ENCODE peak calls at places on chromosomes 4 and X, in ten cellular contexts. One of them, this sample, is unnamed.

GRCh38 chr4:94486372-94486801 is 34.6 kb downstream of the PDLIM5 start:
- DNase-seq in psoas muscle: no peak
- DNase-seq in thoracic aorta: no peak
- DNase-seq in dorsolateral prefrontal cortex: no peak
- DNase-seq in mesenchymal stem cell: peak; percentile 46
- DNase-seq in small intestine: no peak
- DNase-seq in AG09309: no peak
- DNase-seq in upper lobe of right lung: no peak
- DNase-seq in fibroblast of lung: no peak
- DNase-seq in vagina: no peak
- DNase-seq in this sample: peak; percentile 50

GRCh38 chr4:41160010-41160789 is 54.1 kb downstream of the APBB2 start:
- DNase-seq in AG09309: no peak
- DNase-seq in dorsolateral prefrontal cortex: no peak
- DNase-seq in mesenchymal stem cell: peak; percentile 94
- DNase-seq in vagina: no peak
- DNase-seq in fibroblast of lung: peak; percentile 82
- DNase-seq in small intestine: no peak
- DNase-seq in psoas muscle: no peak
- DNase-seq in upper lobe of right lung: no peak
- DNase-seq in thoracic aorta: no peak
- DNase-seq in this sample: peak; percentile 90

GRCh38 chr4:187602339-187603092 is 393.1 kb upstream of the ZFP42 start:
- DNase-seq in dorsolateral prefrontal cortex: no peak
- DNase-seq in mesenchymal stem cell: peak; percentile 68
- DNase-seq in fibroblast of lung: peak; percentile 21
- DNase-seq in vagina: no peak
- DNase-seq in psoas muscle: no peak
- DNase-seq in AG09309: no peak
- DNase-seq in thoracic aorta: no peak
- DNase-seq in upper lobe of right lung: no peak
- DNase-seq in small intestine: no peak
- DNase-seq in this sample: peak; percentile 27

GRCh38 chr4:162265802-162266201 is 102.0 kb upstream of the FSTL5 start:
- DNase-seq in vagina: no peak
- DNase-seq in fibroblast of lung: no peak
- DNase-seq in dorsolateral prefrontal cortex: no peak
- DNase-seq in mesenchymal stem cell: no peak
- DNase-seq in AG09309: no peak
- DNase-seq in small intestine: no peak
- DNase-seq in upper lobe of right lung: no peak
- DNase-seq in psoas muscle: no peak
- DNase-seq in thoracic aorta: no peak
- DNase-seq in this sample: no peak

GRCh38 chr4:71231073-71231752 is 107.6 kb upstream of the SLC4A4 start:
- DNase-seq in vagina: no peak
- DNase-seq in dorsolateral prefrontal cortex: peak; percentile 58
- DNase-seq in thoracic aorta: peak; percentile 87
- DNase-seq in upper lobe of right lung: peak; percentile 93
- DNase-seq in AG09309: peak; percentile 65
- DNase-seq in psoas muscle: peak; percentile 95
- DNase-seq in fibroblast of lung: peak; percentile 94
- DNase-seq in mesenchymal stem cell: no peak
- DNase-seq in small intestine: peak; percentile 91
- DNase-seq in this sample: no peak

GRCh38 chr4:127783971-127784519 is 1.9 kb downstream of the HSPA4L start:
- DNase-seq in dorsolateral prefrontal cortex: no peak
- DNase-seq in AG09309: no peak
- DNase-seq in psoas muscle: no peak
- DNase-seq in mesenchymal stem cell: no peak
- DNase-seq in upper lobe of right lung: no peak
- DNase-seq in small intestine: peak; percentile 2
- DNase-seq in thoracic aorta: no peak
- DNase-seq in vagina: no peak
- DNase-seq in fibroblast of lung: no peak
- DNase-seq in this sample: no peak

GRCh38 chr4:44157611-44158277 is 290.9 kb downstream of the KCTD8 start:
- DNase-seq in psoas muscle: no peak
- DNase-seq in small intestine: no peak
- DNase-seq in thoracic aorta: no peak
- DNase-seq in AG09309: no peak
- DNase-seq in mesenchymal stem cell: peak; percentile 23
- DNase-seq in upper lobe of right lung: no peak
- DNase-seq in vagina: no peak
- DNase-seq in fibroblast of lung: peak; percentile 72
- DNase-seq in dorsolateral prefrontal cortex: no peak
- DNase-seq in this sample: peak; percentile 55

GRCh38 chr4:156771171-156771837 is 200.3 kb downstream of the PDGFC start:
- DNase-seq in thoracic aorta: peak; percentile 8
- DNase-seq in AG09309: peak; percentile 68
- DNase-seq in fibroblast of lung: peak; percentile 89
- DNase-seq in dorsolateral prefrontal cortex: no peak
- DNase-seq in mesenchymal stem cell: peak; percentile 49
- DNase-seq in upper lobe of right lung: no peak
- DNase-seq in vagina: peak; percentile 89
- DNase-seq in small intestine: no peak
- DNase-seq in psoas muscle: no peak
- DNase-seq in this sample: peak; percentile 69

GRCh38 chrX:11666180-11666579 is 460 bp upstream of the ARHGAP6 start:
- DNase-seq in small intestine: no peak
- DNase-seq in vagina: no peak
- DNase-seq in upper lobe of right lung: no peak
- DNase-seq in mesenchymal stem cell: peak; percentile 32
- DNase-seq in thoracic aorta: no peak
- DNase-seq in AG09309: no peak
- DNase-seq in fibroblast of lung: peak; percentile 33
- DNase-seq in dorsolateral prefrontal cortex: no peak
- DNase-seq in psoas muscle: peak; percentile 54
- DNase-seq in this sample: no peak

GRCh38 chr4:4735870-4736269 is 123.6 kb upstream of the MSX1 start:
- DNase-seq in thoracic aorta: no peak
- DNase-seq in vagina: no peak
- DNase-seq in psoas muscle: no peak
- DNase-seq in AG09309: no peak
- DNase-seq in fibroblast of lung: peak; percentile 22
- DNase-seq in upper lobe of right lung: no peak
- DNase-seq in mesenchymal stem cell: peak; percentile 54
- DNase-seq in dorsolateral prefrontal cortex: no peak
- DNase-seq in small intestine: no peak
- DNase-seq in this sample: no peak

GRCh38 chrX:11867610-11868345 is 109.7 kb downstream of the MSL3 start:
- DNase-seq in vagina: no peak
- DNase-seq in fibroblast of lung: no peak
- DNase-seq in dorsolateral prefrontal cortex: no peak
- DNase-seq in thoracic aorta: no peak
- DNase-seq in small intestine: no peak
- DNase-seq in upper lobe of right lung: no peak
- DNase-seq in psoas muscle: no peak
- DNase-seq in AG09309: no peak
- DNase-seq in mesenchymal stem cell: no peak
- DNase-seq in this sample: no peak

GRCh38 chr4:186104895-186105720 is 604 bp downstream of the FAM149A start:
- DNase-seq in dorsolateral prefrontal cortex: no peak
- DNase-seq in upper lobe of right lung: peak; percentile 72
- DNase-seq in fibroblast of lung: no peak
- DNase-seq in psoas muscle: peak; percentile 56
- DNase-seq in thoracic aorta: no peak
- DNase-seq in small intestine: peak; percentile 15
- DNase-seq in AG09309: no peak
- DNase-seq in mesenchymal stem cell: peak; percentile 25
- DNase-seq in vagina: no peak
- DNase-seq in this sample: peak; percentile 5
- H3K4me3 ChIP-seq in dorsolateral prefrontal cortex: peak overlapping the region; percentile 35
- H3K4me3 ChIP-seq in upper lobe of right lung: peak overlapping the region; percentile 60
- H3K4me3 ChIP-seq in fibroblast of lung: no peak overlapping the region
- H3K4me3 ChIP-seq in psoas muscle: peak overlapping the region; percentile 59
- H3K4me3 ChIP-seq in thoracic aorta: peak overlapping the region; percentile 76
- H3K4me3 ChIP-seq in small intestine: peak overlapping the region; percentile 86
- H3K4me3 ChIP-seq in AG09309: no peak overlapping the region
- H3K4me3 ChIP-seq in mesenchymal stem cell: peak overlapping the region; percentile 63
- H3K4me3 ChIP-seq in vagina: peak overlapping the region; percentile 68
- H3K4me3 ChIP-seq in this sample: peak overlapping the region; percentile 42

DNA sequence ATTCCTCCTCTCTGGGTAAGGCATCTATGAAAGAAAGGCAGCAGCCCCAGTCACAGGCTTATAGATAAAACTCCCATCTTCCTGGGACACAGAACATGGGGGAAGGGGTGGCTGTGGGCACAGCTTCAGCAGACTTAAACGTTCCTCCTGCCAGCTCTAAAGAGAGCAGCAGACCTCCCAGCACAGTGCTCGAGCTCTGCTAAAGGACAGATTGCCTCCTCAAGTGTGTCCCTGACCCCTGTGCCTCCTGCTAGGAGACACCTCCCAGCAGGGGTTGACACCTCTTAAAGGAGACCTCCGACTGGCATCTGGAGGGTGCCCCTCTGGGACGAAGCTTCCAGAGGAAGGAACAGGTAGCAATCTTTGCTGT is 89.9 kb downstream of the EFHC2 start:
- DNase-seq in small intestine: no peak
- DNase-seq in dorsolateral prefrontal cortex: no peak
- DNase-seq in upper lobe of right lung: no peak
- DNase-seq in mesenchymal stem cell: no peak
- DNase-seq in thoracic aorta: no peak
- DNase-seq in vagina: no peak
- DNase-seq in AG09309: no peak
- DNase-seq in psoas muscle: no peak
- DNase-seq in fibroblast of lung: no peak
- DNase-seq in this sample: no peak
- H3K4me3 ChIP-seq in small intestine: no peak overlapping the region
- H3K4me3 ChIP-seq in dorsolateral prefrontal cortex: no peak overlapping the region
- H3K4me3 ChIP-seq in upper lobe of right lung: no peak overlapping the region
- H3K4me3 ChIP-seq in mesenchymal stem cell: no peak overlapping the region
- H3K4me3 ChIP-seq in thoracic aorta: peak overlapping the region; percentile 53
- H3K4me3 ChIP-seq in vagina: no peak overlapping the region
- H3K4me3 ChIP-seq in AG09309: no peak overlapping the region
- H3K4me3 ChIP-seq in psoas muscle: no peak overlapping the region
- H3K4me3 ChIP-seq in fibroblast of lung: no peak overlapping the region
- H3K4me3 ChIP-seq in this sample: no peak overlapping the region

GRCh38 chrX:13051167-13051528 is 6.7 kb upstream of the FAM9C start:
- DNase-seq in vagina: no peak
- DNase-seq in AG09309: no peak
- DNase-seq in dorsolateral prefrontal cortex: no peak
- DNase-seq in small intestine: no peak
- DNase-seq in mesenchymal stem cell: no peak
- DNase-seq in upper lobe of right lung: no peak
- DNase-seq in fibroblast of lung: no peak
- DNase-seq in psoas muscle: no peak
- DNase-seq in thoracic aorta: no peak
- DNase-seq in this sample: no peak

GRCh38 chrX:13053171-13053570 is 8.8 kb upstream of the FAM9C start:
- DNase-seq in AG09309: no peak
- DNase-seq in upper lobe of right lung: no peak
- DNase-seq in thoracic aorta: no peak
- DNase-seq in vagina: no peak
- DNase-seq in psoas muscle: no peak
- DNase-seq in small intestine: no peak
- DNase-seq in mesenchymal stem cell: no peak
- DNase-seq in dorsolateral prefrontal cortex: no peak
- DNase-seq in fibroblast of lung: no peak
- DNase-seq in this sample: no peak

GRCh38 chrX:13059269-13059668 is 14.8 kb upstream of the FAM9C start:
- DNase-seq in vagina: no peak
- DNase-seq in AG09309: no peak
- DNase-seq in upper lobe of right lung: no peak
- DNase-seq in psoas muscle: no peak
- DNase-seq in mesenchymal stem cell: no peak
- DNase-seq in dorsolateral prefrontal cortex: no peak
- DNase-seq in fibroblast of lung: no peak
- DNase-seq in thoracic aorta: no peak
- DNase-seq in small intestine: no peak
- DNase-seq in this sample: no peak

GRCh38 chrX:13051529-13052172 is 7.2 kb upstream of the FAM9C start:
- DNase-seq in vagina: no peak
- DNase-seq in upper lobe of right lung: no peak
- DNase-seq in dorsolateral prefrontal cortex: no peak
- DNase-seq in fibroblast of lung: peak; percentile 29
- DNase-seq in small intestine: no peak
- DNase-seq in mesenchymal stem cell: no peak
- DNase-seq in AG09309: no peak
- DNase-seq in thoracic aorta: no peak
- DNase-seq in psoas muscle: no peak
- DNase-seq in this sample: no peak

GRCh38 chrX:13055486-13055885 is 11.1 kb upstream of the FAM9C start:
- DNase-seq in vagina: no peak
- DNase-seq in small intestine: peak; percentile 41
- DNase-seq in fibroblast of lung: no peak
- DNase-seq in dorsolateral prefrontal cortex: no peak
- DNase-seq in thoracic aorta: no peak
- DNase-seq in AG09309: no peak
- DNase-seq in upper lobe of right lung: no peak
- DNase-seq in mesenchymal stem cell: no peak
- DNase-seq in psoas muscle: no peak
- DNase-seq in this sample: no peak
- H3K4me3 ChIP-seq in vagina: no peak overlapping the region
- H3K4me3 ChIP-seq in small intestine: no peak overlapping the region
- H3K4me3 ChIP-seq in fibroblast of lung: no peak overlapping the region
- H3K4me3 ChIP-seq in dorsolateral prefrontal cortex: no peak overlapping the region
- H3K4me3 ChIP-seq in thoracic aorta: no peak overlapping the region
- H3K4me3 ChIP-seq in AG09309: no peak overlapping the region
- H3K4me3 ChIP-seq in upper lobe of right lung: no peak overlapping the region
- H3K4me3 ChIP-seq in mesenchymal stem cell: no peak overlapping the region
- H3K4me3 ChIP-seq in psoas muscle: no peak overlapping the region
- H3K4me3 ChIP-seq in this sample: no peak overlapping the region

GRCh38 chrX:119695535-119696050 is 2.6 kb upstream of the SEPTIN6 start:
- DNase-seq in thoracic aorta: no peak
- DNase-seq in psoas muscle: no peak
- DNase-seq in dorsolateral prefrontal cortex: no peak
- DNase-seq in fibroblast of lung: no peak
- DNase-seq in upper lobe of right lung: no peak
- DNase-seq in vagina: no peak
- DNase-seq in mesenchymal stem cell: no peak
- DNase-seq in small intestine: no peak
- DNase-seq in AG09309: no peak
- DNase-seq in this sample: no peak

GRCh38 chrX:119693996-119694451 is 1.1 kb upstream of the SEPTIN6 start:
- DNase-seq in AG09309: no peak
- DNase-seq in small intestine: no peak
- DNase-seq in fibroblast of lung: no peak
- DNase-seq in dorsolateral prefrontal cortex: no peak
- DNase-seq in vagina: no peak
- DNase-seq in upper lobe of right lung: no peak
- DNase-seq in mesenchymal stem cell: peak; percentile 16
- DNase-seq in thoracic aorta: no peak
- DNase-seq in psoas muscle: no peak
- DNase-seq in this sample: no peak

GRCh38 chrX:119693032-119693995 is at the start of gene SEPTIN6:
- DNase-seq in dorsolateral prefrontal cortex: peak; percentile 47
- DNase-seq in small intestine: peak; percentile 65
- DNase-seq in upper lobe of right lung: peak; percentile 81
- DNase-seq in vagina: no peak
- DNase-seq in AG09309: no peak
- DNase-seq in thoracic aorta: peak; percentile 3
- DNase-seq in psoas muscle: peak; percentile 81
- DNase-seq in mesenchymal stem cell: peak; percentile 91
- DNase-seq in fibroblast of lung: peak; percentile 58
- DNase-seq in this sample: peak; percentile 72

GRCh38 chrX:119696251-119696890 is 3.4 kb upstream of the SEPTIN6 start:
- DNase-seq in upper lobe of right lung: no peak
- DNase-seq in thoracic aorta: no peak
- DNase-seq in fibroblast of lung: no peak
- DNase-seq in vagina: no peak
- DNase-seq in dorsolateral prefrontal cortex: no peak
- DNase-seq in small intestine: no peak
- DNase-seq in psoas muscle: no peak
- DNase-seq in AG09309: no peak
- DNase-seq in mesenchymal stem cell: no peak
- DNase-seq in this sample: no peak

GRCh38 chrX:119694601-119695534 is 1.9 kb upstream of the SEPTIN6 start:
- DNase-seq in small intestine: no peak
- DNase-seq in fibroblast of lung: no peak
- DNase-seq in dorsolateral prefrontal cortex: no peak
- DNase-seq in mesenchymal stem cell: peak; percentile 35
- DNase-seq in thoracic aorta: no peak
- DNase-seq in vagina: no peak
- DNase-seq in psoas muscle: no peak
- DNase-seq in AG09309: no peak
- DNase-seq in upper lobe of right lung: no peak
- DNase-seq in this sample: no peak
- H3K4me3 ChIP-seq in small intestine: no peak overlapping the region
- H3K4me3 ChIP-seq in fibroblast of lung: no peak overlapping the region
- H3K4me3 ChIP-seq in dorsolateral prefrontal cortex: no peak overlapping the region
- H3K4me3 ChIP-seq in mesenchymal stem cell: no peak overlapping the region
- H3K4me3 ChIP-seq in thoracic aorta: no peak overlapping the region
- H3K4me3 ChIP-seq in vagina: no peak overlapping the region
- H3K4me3 ChIP-seq in psoas muscle: no peak overlapping the region
- H3K4me3 ChIP-seq in AG09309: no peak overlapping the region
- H3K4me3 ChIP-seq in upper lobe of right lung: no peak overlapping the region
- H3K4me3 ChIP-seq in this sample: no peak overlapping the region